ENCODE peak calls at places on chromosome 7, in six cellular contexts. One of them, this sample, is unnamed.

GRCh38 chr7:118372530-118372929 is 148.0 kb downstream of the ANKRD7 start:
- DNase-seq in activated T-cell treated with anti-CD3 and anti-CD28 coated beads for 1 hour: no peak
- DNase-seq in activated CD8-positive, alpha-beta T cell treated with anti-CD3 and anti-CD28 coated beads for 36 hours: no peak
- DNase-seq in CD8-positive, alpha-beta T cell: no peak
- DNase-seq in mesenchymal stem cell: peak
- DNase-seq in stimulated activated CD8-positive, alpha-beta memory T cell treated with anti-CD3 and anti-CD28 coated beads, Interleukin-2, amount 100 ng/mL, for 1 hour: no peak
- DNase-seq in this sample: no peak

GRCh38 chr7:150945853-150946825 is 32.0 kb downstream of the KCNH2 start:
- DNase-seq in activated T-cell treated with anti-CD3 and anti-CD28 coated beads for 1 hour: no peak
- DNase-seq in activated CD8-positive, alpha-beta T cell treated with anti-CD3 and anti-CD28 coated beads for 36 hours: no peak
- DNase-seq in CD8-positive, alpha-beta T cell: no peak
- DNase-seq in mesenchymal stem cell: no peak
- DNase-seq in stimulated activated CD8-positive, alpha-beta memory T cell treated with anti-CD3 and anti-CD28 coated beads, Interleukin-2, amount 100 ng/mL, for 1 hour: no peak
- DNase-seq in this sample: peak

GRCh38 chr7:107404740-107405537 is 64.9 kb upstream of the GPR22 start:
- DNase-seq in activated T-cell treated with anti-CD3 and anti-CD28 coated beads for 1 hour: no peak
- DNase-seq in activated CD8-positive, alpha-beta T cell treated with anti-CD3 and anti-CD28 coated beads for 36 hours: no peak
- DNase-seq in CD8-positive, alpha-beta T cell: no peak
- DNase-seq in mesenchymal stem cell: no peak
- DNase-seq in stimulated activated CD8-positive, alpha-beta memory T cell treated with anti-CD3 and anti-CD28 coated beads, Interleukin-2, amount 100 ng/mL, for 1 hour: no peak
- DNase-seq in this sample: no peak

GRCh38 chr7:95687759-95688343 is 84.5 kb upstream of the DYNC1I1 start:
- DNase-seq in activated T-cell treated with anti-CD3 and anti-CD28 coated beads for 1 hour: no peak
- DNase-seq in activated CD8-positive, alpha-beta T cell treated with anti-CD3 and anti-CD28 coated beads for 36 hours: no peak
- DNase-seq in CD8-positive, alpha-beta T cell: no peak
- DNase-seq in mesenchymal stem cell: peak
- DNase-seq in stimulated activated CD8-positive, alpha-beta memory T cell treated with anti-CD3 and anti-CD28 coated beads, Interleukin-2, amount 100 ng/mL, for 1 hour: no peak
- DNase-seq in this sample: no peak

GRCh38 chr7:147432068-147432467 is 1158.5 kb upstream of the C7orf33 start:
- DNase-seq in activated T-cell treated with anti-CD3 and anti-CD28 coated beads for 1 hour: no peak
- DNase-seq in activated CD8-positive, alpha-beta T cell treated with anti-CD3 and anti-CD28 coated beads for 36 hours: no peak
- DNase-seq in CD8-positive, alpha-beta T cell: no peak
- DNase-seq in mesenchymal stem cell: no peak
- DNase-seq in stimulated activated CD8-positive, alpha-beta memory T cell treated with anti-CD3 and anti-CD28 coated beads, Interleukin-2, amount 100 ng/mL, for 1 hour: no peak
- DNase-seq in this sample: no peak

GRCh38 chr7:143394777-143395176 is 13.6 kb downstream of the ZYX start:
- DNase-seq in activated T-cell treated with anti-CD3 and anti-CD28 coated beads for 1 hour: no peak
- DNase-seq in activated CD8-positive, alpha-beta T cell treated with anti-CD3 and anti-CD28 coated beads for 36 hours: no peak
- DNase-seq in CD8-positive, alpha-beta T cell: no peak
- DNase-seq in mesenchymal stem cell: no peak
- DNase-seq in stimulated activated CD8-positive, alpha-beta memory T cell treated with anti-CD3 and anti-CD28 coated beads, Interleukin-2, amount 100 ng/mL, for 1 hour: no peak
- DNase-seq in this sample: no peak

GRCh38 chr7:20331912-20332317 is 1.2 kb downstream of the ITGB8 start:
- DNase-seq in activated T-cell treated with anti-CD3 and anti-CD28 coated beads for 1 hour: no peak
- DNase-seq in activated CD8-positive, alpha-beta T cell treated with anti-CD3 and anti-CD28 coated beads for 36 hours: no peak
- DNase-seq in CD8-positive, alpha-beta T cell: no peak
- DNase-seq in mesenchymal stem cell: no peak
- DNase-seq in stimulated activated CD8-positive, alpha-beta memory T cell treated with anti-CD3 and anti-CD28 coated beads, Interleukin-2, amount 100 ng/mL, for 1 hour: no peak
- DNase-seq in this sample: no peak

GRCh38 chr7:2734761-2735571 is 47.0 kb downstream of the AMZ1 start:
- DNase-seq in activated T-cell treated with anti-CD3 and anti-CD28 coated beads for 1 hour: no peak
- DNase-seq in activated CD8-positive, alpha-beta T cell treated with anti-CD3 and anti-CD28 coated beads for 36 hours: peak
- DNase-seq in CD8-positive, alpha-beta T cell: no peak
- DNase-seq in mesenchymal stem cell: peak
- DNase-seq in stimulated activated CD8-positive, alpha-beta memory T cell treated with anti-CD3 and anti-CD28 coated beads, Interleukin-2, amount 100 ng/mL, for 1 hour: no peak
- DNase-seq in this sample: no peak

GRCh38 chr7:96026606-96027005 is 254.3 kb downstream of the DYNC1I1 start:
- DNase-seq in activated T-cell treated with anti-CD3 and anti-CD28 coated beads for 1 hour: no peak
- DNase-seq in activated CD8-positive, alpha-beta T cell treated with anti-CD3 and anti-CD28 coated beads for 36 hours: no peak
- DNase-seq in CD8-positive, alpha-beta T cell: no peak
- DNase-seq in mesenchymal stem cell: peak
- DNase-seq in stimulated activated CD8-positive, alpha-beta memory T cell treated with anti-CD3 and anti-CD28 coated beads, Interleukin-2, amount 100 ng/mL, for 1 hour: no peak
- DNase-seq in this sample: no peak

GRCh38 chr7:107579881-107580715 is at the start of gene BCAP29:
- DNase-seq in activated T-cell treated with anti-CD3 and anti-CD28 coated beads for 1 hour: peak
- DNase-seq in activated CD8-positive, alpha-beta T cell treated with anti-CD3 and anti-CD28 coated beads for 36 hours: peak
- DNase-seq in CD8-positive, alpha-beta T cell: peak
- DNase-seq in mesenchymal stem cell: peak
- DNase-seq in stimulated activated CD8-positive, alpha-beta memory T cell treated with anti-CD3 and anti-CD28 coated beads, Interleukin-2, amount 100 ng/mL, for 1 hour: peak
- DNase-seq in this sample: peak

GRCh38 chr7:50142421-50143113 is 49.5 kb upstream of the ZPBP start:
- DNase-seq in activated T-cell treated with anti-CD3 and anti-CD28 coated beads for 1 hour: no peak
- DNase-seq in activated CD8-positive, alpha-beta T cell treated with anti-CD3 and anti-CD28 coated beads for 36 hours: peak
- DNase-seq in CD8-positive, alpha-beta T cell: peak
- DNase-seq in mesenchymal stem cell: peak
- DNase-seq in stimulated activated CD8-positive, alpha-beta memory T cell treated with anti-CD3 and anti-CD28 coated beads, Interleukin-2, amount 100 ng/mL, for 1 hour: no peak
- DNase-seq in this sample: no peak

GRCh38 chr7:158050441-158051371 is 536.9 kb downstream of the PTPRN2 start:
- DNase-seq in activated T-cell treated with anti-CD3 and anti-CD28 coated beads for 1 hour: no peak
- DNase-seq in activated CD8-positive, alpha-beta T cell treated with anti-CD3 and anti-CD28 coated beads for 36 hours: no peak
- DNase-seq in CD8-positive, alpha-beta T cell: no peak
- DNase-seq in mesenchymal stem cell: no peak
- DNase-seq in stimulated activated CD8-positive, alpha-beta memory T cell treated with anti-CD3 and anti-CD28 coated beads, Interleukin-2, amount 100 ng/mL, for 1 hour: no peak
- DNase-seq in this sample: peak